ENCODE peak calls at places on chromosomes 11 and 22, in five cellular contexts. Y is psoas muscle; T is activated CD4-positive, alpha-beta T cell treated with anti-CD3 and anti-CD28 coated beads, Interleukin-2, amount 50 U/mL, for 1 hour; K is NCI-H1436 treated with DMSO at 0.1 percent for 48 hours; G is H9. U is an unnamed sample.

GRCh38 chr11:66869471-66869870 is 12.6 kb downstream of the LRFN4 start:
- DNase-seq in Y (no peak), T (no peak), K (no peak), G (no peak), U (no peak)

GRCh38 chr11:129888451-129888850 is 6.9 kb downstream of the NFRKB start:
- DNase-seq in Y (no peak), T (no peak), K (no peak), G (no peak), U (no peak)

GRCh38 chr11:13152736-13153541 is 124.7 kb upstream of the BMAL1 start:
- DNase-seq in Y (no peak), T (no peak), K (no peak), G (no peak), U (no peak)

GRCh38 chr11:95711162-95711944 is 78.2 kb downstream of the FAM76B start:
- DNase-seq in Y (no peak), T (no peak), K (no peak), G (no peak), U (no peak)

GRCh38 chr11:64225608-64226506 is at the start of the genes NUDT22 and TRPT1:
- DNase-seq in Y (peak; percentile 92), T (peak; percentile 88), K (no peak), G (peak; percentile 90), U (peak; percentile 28)

GRCh38 chr22:47556473-47556872 is 794.0 kb downstream of the TBC1D22A start:
- DNase-seq in Y (no peak), T (no peak), K (no peak), G (no peak), U (no peak)

GRCh38 chr11:62433141-62433543 is 14.3 kb downstream of the SCGB1A1 start:
- DNase-seq in Y (no peak), T (no peak), K (no peak), G (no peak), U (no peak)

GRCh38 chr11:129593098-129593497 is 217.4 kb downstream of the BARX2 start:
- DNase-seq in Y (no peak), T (no peak), K (no peak), G (no peak), U (no peak)

GRCh38 chr11:995752-996420 is 40.6 kb downstream of the MUC6 start:
- DNase-seq in Y (no peak), T (no peak), K (no peak), G (no peak), U (no peak)

GRCh38 chr22:24333301-24333700 is 62.7 kb downstream of the SPECC1L start:
- DNase-seq in Y (no peak), T (no peak), K (no peak), G (no peak), U (no peak)

GRCh38 chr11:75667831-75668507 is 869 bp downstream of the MAP6 start:
- DNase-seq in Y (peak; percentile 65), T (no peak), K (no peak), G (peak; percentile 73), U (no peak)

U was measured in NCI-H187 treated with DMSO at 0.1 percent for 48 hours.